ENCODE peak calls at places on chromosomes 1 and 21, in ten cellular contexts. W is spleen, L is GM23338, G is endothelial cell of umbilical vein, K is GM12891, P is Panc1, J is HCT116, C is GM12878, D is prostate gland, N is stomach. T is an unnamed sample.

GRCh38 chr1:7298749-7299151 is 472.3 kb upstream of the VAMP3 start:
- DNase-seq in N (no peak), G (peak), K (no peak), J (no peak), C (no peak), P (peak), W (no peak), D (no peak), L (no peak), T (peak)

GRCh38 chr1:201252833-201253810 is 30.2 kb upstream of the PKP1 start:
- DNase-seq in W (peak), N (no peak), J (no peak), G (no peak), P (no peak), K (no peak), C (no peak), L (no peak), D (no peak), T (peak)

GRCh38 chr1:68128820-68129219 is 78.4 kb upstream of the DIRAS3 start:
- DNase-seq in K (no peak), P (no peak), C (no peak), L (no peak), G (no peak), D (no peak), N (no peak), J (no peak), W (no peak), T (no peak)

GRCh38 chr1:6519935-6520621 is 28.6 kb upstream of the PLEKHG5 start:
- DNase-seq in C (no peak), J (no peak), L (peak), D (peak), W (no peak), K (no peak), N (no peak), P (no peak), G (no peak), T (no peak)

GRCh38 chr21:35904995-35905972 is 155.0 kb downstream of the SETD4 start:
- DNase-seq in G (peak), W (no peak), N (no peak), L (no peak), D (no peak), P (no peak), J (no peak), C (no peak), K (no peak), T (no peak)

GRCh38 chr1:44632511-44633072 is 41.7 kb downstream of the TMEM53 start:
- DNase-seq in D (no peak), L (peak), W (no peak), J (no peak), G (no peak), N (no peak), P (no peak), C (no peak), K (no peak), T (no peak)

GRCh38 chr1:55212349-55213028 is 2.7 kb downstream of the USP24 start:
- DNase-seq in N (no peak), D (no peak), P (no peak), J (no peak), W (no peak), L (peak), C (no peak), G (no peak), K (no peak), T (no peak)

GRCh38 chr1:153697873-153698647 is 19.6 kb downstream of the NPR1 start:
- DNase-seq in N (no peak), K (no peak), P (no peak), D (no peak), C (no peak), W (peak), J (no peak), L (peak), G (peak), T (no peak)

GRCh38 chr21:38930838-38931237 is 125.1 kb downstream of the ETS2 start:
- DNase-seq in C (no peak), K (no peak), W (no peak), D (no peak), N (no peak), P (no peak), J (no peak), G (no peak), L (no peak), T (no peak)

GRCh38 chr21:44800971-44801467 is 601 bp downstream of the UBE2G2 start:
- DNase-seq in W (no peak), N (no peak), J (peak), G (peak), L (peak), K (peak), P (no peak), C (no peak), D (no peak), T (no peak)

GRCh38 chr21:46095814-46096595 is 1.9 kb upstream of the COL6A2 start:
- DNase-seq in N (no peak), J (no peak), C (no peak), L (no peak), D (peak), P (no peak), K (no peak), G (no peak), W (no peak), T (peak)

GRCh38 chr1:234977891-234978396 is 150.7 kb downstream of the TOMM20 start:
- DNase-seq in N (peak), W (no peak), C (no peak), J (no peak), L (no peak), K (no peak), D (no peak), G (peak), P (no peak), T (no peak)

GRCh38 chr1:173420330-173420806 is 56.8 kb upstream of the PRDX6 start:
- DNase-seq in J (peak), C (no peak), P (no peak), D (peak), G (peak), L (peak), N (peak), K (no peak), W (no peak), T (no peak)

GRCh38 chr1:245207801-245208200 is 53.0 kb downstream of the KIF26B start:
- DNase-seq in K (no peak), P (no peak), N (no peak), L (no peak), C (no peak), G (no peak), J (no peak), D (no peak), W (no peak), T (no peak)

GRCh38 chr1:208211901-208212843 is 32.0 kb downstream of the PLXNA2 start:
- DNase-seq in C (no peak), L (no peak), W (no peak), G (peak), P (no peak), K (no peak), N (no peak), D (no peak), J (no peak), T (no peak)

GRCh38 chr1:25922633-25923567 is 16.7 kb upstream of the STMN1 start:
- DNase-seq in P (no peak), W (peak), C (no peak), K (peak), D (peak), G (peak), N (peak), L (peak), J (no peak), T (no peak)

GRCh38 chr1:54763814-54764131 is 550 bp downstream of the PARS2 start:
- DNase-seq in W (no peak), N (no peak), D (no peak), K (no peak), G (no peak), P (no peak), J (no peak), L (peak), C (no peak), T (no peak)

GRCh38 chr1:10980094-10980577 is 32.3 kb upstream of the TARDBP start:
- DNase-seq in K (no peak), G (no peak), J (no peak), W (no peak), L (peak), C (no peak), N (peak), D (peak), P (no peak), T (no peak)

GRCh38 chr1:41482001-41482765 is 2.3 kb downstream of the EDN2 start:
- DNase-seq in P (no peak), G (no peak), W (peak), L (no peak), D (peak), K (no peak), C (no peak), J (no peak), N (peak), T (no peak)
- TF ChIP-seq POLR2AphosphoS5 in P (no peak), G (no peak), W (no peak), L (no peak), D (peak), K (no peak), C (no peak), J (no peak), N (no peak), T (no peak)

GRCh38 chr1:19262047-19262446 is 10.4 kb downstream of the MRTO4 start:
- DNase-seq in N (no peak), D (no peak), C (no peak), J (no peak), P (no peak), W (no peak), G (no peak), L (no peak), K (no peak), T (no peak)
- TF ChIP-seq POLR2AphosphoS5 in N (no peak), D (no peak), C (peak), J (no peak), P (no peak), W (no peak), G (no peak), L (no peak), K (no peak), T (no peak)

GRCh38 chr1:110380667-110381283 is 10.1 kb downstream of the SLC16A4 start:
- DNase-seq in G (no peak), K (no peak), D (no peak), P (no peak), N (no peak), J (no peak), L (no peak), C (no peak), W (no peak), T (no peak)
- TF ChIP-seq POLR2AphosphoS5 in G (no peak), K (no peak), D (no peak), P (no peak), N (no peak), J (no peak), L (no peak), C (no peak), W (peak), T (no peak)

DNA sequence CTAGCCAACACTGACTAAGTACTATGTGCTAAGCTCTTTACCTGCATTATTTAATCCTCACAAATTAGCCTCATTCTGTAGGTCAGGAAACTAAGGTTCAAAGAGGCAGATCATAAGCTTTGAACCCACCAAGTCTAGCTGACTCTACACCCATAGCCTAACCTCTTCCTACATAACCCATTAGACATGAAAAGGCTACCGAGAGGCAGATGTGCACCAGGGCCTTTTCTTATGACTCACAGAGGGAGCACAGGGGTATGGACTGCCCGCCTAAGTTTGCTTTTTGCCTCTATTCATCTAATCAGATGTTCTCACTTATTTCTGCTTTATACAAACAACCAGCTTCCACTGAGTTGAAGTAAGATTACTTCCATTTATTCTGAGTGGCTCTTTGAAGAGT is 31.5 kb downstream of the LBR start:
- DNase-seq in C (no peak), W (no peak), P (no peak), J (no peak), G (no peak), L (no peak), N (no peak), K (no peak), D (no peak), T (no peak)
- TF ChIP-seq POLR2AphosphoS5 in C (no peak), W (no peak), P (no peak), J (no peak), G (no peak), L (no peak), N (no peak), K (no peak), D (no peak), T (no peak)

T was measured in vagina.